ENCODE peak calls at places on chromosome 21, in six cellular contexts. P, O, M, H, W and C are unnamed samples.

GRCh38 chr21:45302082-45303061 is 14.7 kb upstream of the POFUT2 start:
- DNase-seq in P (no peak), M (no peak), W (peak; percentile 65), H (peak; percentile 77), O (no peak), C (no peak)

GRCh38 chr21:43731476-43731875 is 12.5 kb downstream of the PDXK start:
- DNase-seq in W (no peak), H (no peak), O (no peak), P (no peak), M (no peak), C (no peak)

GRCh38 chr21:45403825-45404725 is 890 bp upstream of the COL18A1 start:
- DNase-seq in O (peak; percentile 34), M (peak; percentile 48), P (no peak), H (peak; percentile 29), W (peak; percentile 58), C (no peak)

GRCh38 chr21:45865106-45865835 is 116.3 kb upstream of the COL6A1 start:
- DNase-seq in P (peak; percentile 61), W (peak; percentile 89), H (peak; percentile 95), O (no peak), M (peak; percentile 82), C (no peak)

GRCh38 chr21:35477622-35478021 is 428.5 kb upstream of the RUNX1 start:
- DNase-seq in M (no peak), O (no peak), W (no peak), H (no peak), P (no peak), C (no peak)

GRCh38 chr21:36785615-36786014 is 86.7 kb downstream of the SIM2 start:
- DNase-seq in P (no peak), W (no peak), M (no peak), H (no peak), O (no peak), C (no peak)

GRCh38 chr21:43810505-43811261 is 21.3 kb downstream of the RRP1 start:
- DNase-seq in M (peak; percentile 77), O (peak; percentile 41), H (peak; percentile 71), P (no peak), W (peak; percentile 59), C (peak; percentile 88)

GRCh38 chr21:22476726-22477646 is 1478.8 kb downstream of the NCAM2 start:
- DNase-seq in M (no peak), P (no peak), H (no peak), O (no peak), W (no peak), C (no peak)

GRCh38 chr21:14686466-14687276 is 140.6 kb upstream of the SAMSN1 start:
- DNase-seq in W (no peak), O (no peak), P (no peak), M (no peak), H (peak; percentile 74), C (no peak)

GRCh38 chr21:15659768-15660423 is 69.9 kb upstream of the USP25 start:
- DNase-seq in M (no peak), W (peak; percentile 14), P (no peak), H (no peak), O (no peak), C (no peak)

GRCh38 chr21:14737922-14738321 is 191.8 kb upstream of the SAMSN1 start:
- DNase-seq in P (no peak), M (peak; percentile 23), H (peak; percentile 84), W (peak; percentile 71), O (no peak), C (no peak)

GRCh38 chr21:41597227-41597626 is 89.3 kb upstream of the TMPRSS2 start:
- DNase-seq in P (no peak), M (no peak), O (no peak), H (no peak), W (no peak), C (no peak)

GRCh38 chr21:45709696-45710268 is 66.3 kb downstream of the PCBP3 start:
- DNase-seq in P (no peak), O (no peak), H (no peak), W (no peak), M (no peak), C (no peak)

DNA sequence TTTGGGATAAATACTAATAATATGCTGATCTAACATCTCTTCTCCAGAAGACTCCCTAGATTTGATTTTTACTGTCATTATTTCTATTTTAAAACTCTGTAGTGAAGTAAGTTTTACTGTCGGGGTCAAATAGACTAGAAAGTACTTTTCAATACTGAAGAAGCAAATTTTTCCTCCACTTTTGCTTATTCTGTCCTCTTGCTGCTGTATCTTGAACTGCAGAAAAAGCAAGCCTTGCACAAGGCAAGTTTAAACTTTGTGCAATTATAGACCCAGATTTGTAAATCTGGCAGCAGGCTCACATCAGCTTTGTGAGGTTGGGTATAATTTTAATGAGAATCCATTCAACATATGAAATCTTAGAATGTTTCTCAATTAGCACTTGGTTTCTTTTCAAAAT is 151.1 kb upstream of the ETS2 start:
- DNase-seq in W (no peak), H (no peak), O (no peak), P (no peak), M (no peak), C (no peak)
- TF ChIP-seq CTCF in W (no peak), H (no peak), O (no peak), P (no peak), M (no peak), C (no peak)

DNA sequence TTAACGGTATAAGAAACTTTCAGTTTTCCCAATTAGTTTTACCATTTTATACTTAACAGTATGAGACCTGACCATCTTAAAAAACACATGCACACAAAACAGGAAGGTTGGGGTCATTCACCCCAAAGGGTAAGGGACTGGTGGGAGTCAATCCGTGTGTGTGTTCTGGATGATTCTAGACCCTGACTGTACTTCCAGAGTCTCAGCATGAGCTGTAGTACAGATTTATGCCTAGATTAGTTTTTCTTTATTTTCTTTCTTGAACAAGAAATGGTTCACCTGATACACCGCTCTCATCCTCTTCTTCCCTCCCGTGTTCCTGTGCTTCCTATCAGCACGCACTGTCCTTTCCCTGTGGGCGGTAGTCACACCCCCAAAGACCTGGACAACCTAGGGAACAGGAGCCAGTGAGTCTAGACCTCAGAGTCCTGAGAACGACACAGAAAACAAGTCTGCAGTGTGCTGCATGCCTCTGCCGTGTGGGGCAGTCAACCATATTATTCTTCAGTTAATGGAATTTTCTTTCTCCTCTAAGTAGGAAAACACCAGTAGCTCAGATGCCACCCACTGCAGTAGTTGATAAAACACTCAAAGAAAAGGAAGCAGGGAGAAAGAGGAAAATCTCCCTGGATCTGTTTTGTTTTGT is 38.9 kb upstream of the MRPS6 start:
- DNase-seq in O (no peak), M (no peak), W (no peak), H (no peak), P (no peak), C (no peak)
- TF ChIP-seq CTCF in O (no peak), M (no peak), W (peak; percentile 3), H (no peak), P (no peak), C (no peak)

DNA sequence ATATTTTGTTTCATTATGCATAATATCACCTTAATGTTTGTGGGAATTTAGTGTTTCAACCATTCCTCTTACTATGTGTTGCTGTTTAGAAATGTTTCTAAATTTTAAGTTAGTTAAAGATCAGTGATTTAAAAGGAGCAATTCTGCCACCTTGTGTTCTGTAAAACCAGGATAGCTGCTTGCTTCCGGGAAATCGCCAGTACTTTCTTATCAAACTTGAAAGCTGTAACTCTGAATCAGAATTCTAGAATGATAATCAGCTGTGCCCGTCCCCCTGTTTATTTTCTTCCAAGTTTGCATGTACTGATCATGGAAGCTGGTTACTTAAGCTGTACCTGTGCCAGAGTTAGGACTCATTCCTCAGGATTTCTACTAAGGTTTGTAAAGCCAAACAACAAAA is 656.4 kb downstream of the LTN1 start:
- DNase-seq in P (peak; percentile 89), W (peak; percentile 94), M (peak; percentile 11), H (peak; percentile 91), O (no peak), C (no peak)
- TF ChIP-seq CTCF in P (peak; percentile 53), W (peak; percentile 53), M (no peak), H (peak; percentile 43), O (peak; percentile 38), C (no peak)

DNA sequence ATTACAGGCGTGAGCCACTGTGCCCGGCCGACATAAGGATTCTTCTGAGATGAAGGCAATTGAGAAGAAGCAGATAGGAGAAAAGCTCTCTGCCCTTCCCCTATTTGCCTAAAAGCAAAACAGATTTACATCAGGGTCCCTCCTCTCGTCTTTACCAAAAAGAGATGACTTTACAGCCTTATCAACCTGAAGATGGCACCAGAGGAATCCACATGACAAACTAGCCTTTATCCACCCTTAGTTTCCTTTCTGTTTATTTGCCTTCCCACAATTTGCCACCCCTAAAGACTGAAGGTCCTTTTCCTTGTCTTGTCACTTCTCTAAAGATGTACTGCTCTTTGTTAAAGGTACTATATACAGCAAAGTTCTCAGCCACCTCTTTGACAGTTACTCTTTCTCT is 70.7 kb upstream of the KRTAP19-8 start:
- DNase-seq in O (no peak), P (no peak), W (peak; percentile 31), M (no peak), H (peak; percentile 45), C (no peak)
- TF ChIP-seq CTCF in O (peak; percentile 42), P (peak; percentile 39), W (peak; percentile 35), M (no peak), H (peak; percentile 10), C (no peak)

DNA sequence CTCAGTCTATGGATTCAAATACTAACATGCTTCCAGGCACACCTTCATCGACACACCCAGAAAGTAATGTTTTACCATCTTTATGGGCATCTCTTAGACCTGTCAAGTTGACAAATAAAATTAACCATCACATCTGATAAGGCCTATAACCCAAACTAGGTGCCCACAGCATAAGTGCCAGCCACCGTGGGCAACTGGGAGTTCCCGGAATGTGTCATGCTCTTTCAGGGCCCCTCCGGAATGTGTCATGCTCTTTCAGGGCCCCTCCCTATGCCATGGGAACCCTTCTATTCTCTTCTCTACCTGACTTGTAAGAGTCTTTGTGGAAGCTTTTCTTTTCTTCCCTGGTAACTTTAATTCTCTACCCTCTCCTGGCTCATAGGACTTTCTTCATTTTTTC is 26.6 kb downstream of the KRTAP24-1 start:
- DNase-seq in H (no peak), O (no peak), M (no peak), W (no peak), P (no peak), C (no peak)
- TF ChIP-seq CTCF in H (no peak), O (no peak), M (no peak), W (no peak), P (no peak), C (no peak)

DNA sequence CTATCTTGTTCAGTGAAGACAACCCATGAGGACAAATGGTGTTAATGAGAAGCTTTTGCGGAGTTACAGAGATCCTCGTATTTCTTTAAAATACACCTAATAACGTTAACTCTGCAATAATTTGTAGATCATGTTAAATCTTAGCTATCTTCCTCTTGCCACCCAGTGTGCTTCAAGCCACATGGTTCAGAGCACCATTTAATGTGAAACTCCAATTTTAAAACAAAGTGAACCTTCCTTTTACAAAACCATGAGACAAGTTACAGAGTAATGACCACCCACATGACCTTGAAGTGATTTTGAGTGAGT is 1.7 kb upstream of the KCNE2 start:
- DNase-seq in H (no peak), P (no peak), W (no peak), O (no peak), M (no peak), C (no peak)
- TF ChIP-seq CTCF in H (no peak), P (no peak), W (no peak), O (no peak), M (peak; percentile 56), C (no peak)

DNA sequence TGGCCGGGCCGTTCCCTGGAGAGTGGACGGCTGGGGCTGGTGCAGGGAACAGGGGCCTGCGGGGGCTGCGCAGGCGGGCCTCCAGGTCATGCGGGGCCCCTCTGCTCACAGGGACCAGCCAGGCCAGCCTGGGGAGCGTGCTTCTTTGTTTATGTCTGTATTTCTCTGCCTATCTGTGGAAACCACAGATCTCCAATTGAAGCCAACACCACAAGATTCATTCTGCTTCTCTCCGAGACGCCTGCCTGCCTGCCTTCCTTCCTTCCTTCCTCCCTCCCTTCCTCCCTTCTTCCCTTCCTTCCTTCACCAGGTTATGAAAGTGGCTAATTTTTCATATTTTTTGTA is 39.9 kb upstream of the HMGN1 start:
- DNase-seq in H (no peak), P (no peak), M (no peak), O (no peak), W (no peak), C (no peak)
- TF ChIP-seq CTCF in H (no peak), P (no peak), M (peak; percentile 70), O (no peak), W (no peak), C (peak; percentile 34)